ENCODE peak calls at places on chromosomes 1 and 21, in ten cellular contexts. One of them, this sample, is unnamed.

GRCh38 chr1:200292699-200293098 is 117.1 kb downstream of the ZNF281 start:
- DNase-seq in fibroblast of lung: no peak
- DNase-seq in heart right ventricle: no peak
- DNase-seq in stomach: no peak
- DNase-seq in HFFc6: no peak
- DNase-seq in uterus: no peak
- DNase-seq in lower leg skin: no peak
- DNase-seq in choroid plexus epithelial cell: no peak
- DNase-seq in neural crest cell: no peak
- DNase-seq in esophagus squamous epithelium: no peak
- DNase-seq in this sample: no peak

GRCh38 chr1:183673605-183674150 is 20.6 kb upstream of the APOBEC4 start:
- DNase-seq in fibroblast of lung: peak
- DNase-seq in HFFc6: no peak
- DNase-seq in lower leg skin: no peak
- DNase-seq in uterus: no peak
- DNase-seq in heart right ventricle: no peak
- DNase-seq in stomach: no peak
- DNase-seq in esophagus squamous epithelium: no peak
- DNase-seq in choroid plexus epithelial cell: no peak
- DNase-seq in neural crest cell: no peak
- DNase-seq in this sample: no peak

GRCh38 chr1:192861860-192862259 is 53.0 kb downstream of the RGS2 start:
- DNase-seq in lower leg skin: no peak
- DNase-seq in heart right ventricle: no peak
- DNase-seq in choroid plexus epithelial cell: no peak
- DNase-seq in neural crest cell: no peak
- DNase-seq in uterus: no peak
- DNase-seq in HFFc6: no peak
- DNase-seq in stomach: no peak
- DNase-seq in fibroblast of lung: no peak
- DNase-seq in esophagus squamous epithelium: no peak
- DNase-seq in this sample: no peak

GRCh38 chr1:159091547-159092397 is 15.2 kb upstream of the AIM2 start:
- DNase-seq in fibroblast of lung: peak
- DNase-seq in neural crest cell: no peak
- DNase-seq in lower leg skin: no peak
- DNase-seq in heart right ventricle: no peak
- DNase-seq in uterus: no peak
- DNase-seq in stomach: no peak
- DNase-seq in esophagus squamous epithelium: no peak
- DNase-seq in choroid plexus epithelial cell: peak
- DNase-seq in HFFc6: peak
- DNase-seq in this sample: no peak

GRCh38 chr1:166590161-166590560 is 249.1 kb upstream of the POGK start:
- DNase-seq in heart right ventricle: no peak
- DNase-seq in stomach: no peak
- DNase-seq in lower leg skin: no peak
- DNase-seq in choroid plexus epithelial cell: no peak
- DNase-seq in fibroblast of lung: no peak
- DNase-seq in esophagus squamous epithelium: no peak
- DNase-seq in HFFc6: no peak
- DNase-seq in neural crest cell: no peak
- DNase-seq in uterus: no peak
- DNase-seq in this sample: no peak

GRCh38 chr21:42696026-42696380 is 42.6 kb downstream of the PDE9A start:
- DNase-seq in esophagus squamous epithelium: no peak
- DNase-seq in neural crest cell: no peak
- DNase-seq in heart right ventricle: no peak
- DNase-seq in fibroblast of lung: no peak
- DNase-seq in stomach: no peak
- DNase-seq in HFFc6: no peak
- DNase-seq in choroid plexus epithelial cell: no peak
- DNase-seq in uterus: no peak
- DNase-seq in lower leg skin: no peak
- DNase-seq in this sample: no peak

GRCh38 chr1:167090289-167090942 is at the start of gene GPA33:
- DNase-seq in HFFc6: no peak
- DNase-seq in stomach: no peak
- DNase-seq in heart right ventricle: no peak
- DNase-seq in esophagus squamous epithelium: no peak
- DNase-seq in uterus: no peak
- DNase-seq in choroid plexus epithelial cell: no peak
- DNase-seq in neural crest cell: no peak
- DNase-seq in lower leg skin: no peak
- DNase-seq in fibroblast of lung: no peak
- DNase-seq in this sample: no peak

GRCh38 chr1:211606914-211607751 is 28.2 kb upstream of the SLC30A1 start:
- DNase-seq in esophagus squamous epithelium: peak
- DNase-seq in fibroblast of lung: no peak
- DNase-seq in neural crest cell: no peak
- DNase-seq in HFFc6: no peak
- DNase-seq in heart right ventricle: no peak
- DNase-seq in lower leg skin: no peak
- DNase-seq in choroid plexus epithelial cell: peak
- DNase-seq in stomach: no peak
- DNase-seq in uterus: no peak
- DNase-seq in this sample: no peak

GRCh38 chr1:84377480-84378095 is 20.7 kb upstream of the DNASE2B start:
- DNase-seq in stomach: no peak
- DNase-seq in neural crest cell: no peak
- DNase-seq in choroid plexus epithelial cell: peak
- DNase-seq in HFFc6: peak
- DNase-seq in lower leg skin: no peak
- DNase-seq in heart right ventricle: no peak
- DNase-seq in uterus: peak
- DNase-seq in esophagus squamous epithelium: no peak
- DNase-seq in fibroblast of lung: peak
- DNase-seq in this sample: no peak

GRCh38 chr1:173295995-173296394 is 88.9 kb upstream of the TNFSF4 start:
- DNase-seq in choroid plexus epithelial cell: peak
- DNase-seq in uterus: no peak
- DNase-seq in esophagus squamous epithelium: no peak
- DNase-seq in heart right ventricle: no peak
- DNase-seq in lower leg skin: no peak
- DNase-seq in neural crest cell: no peak
- DNase-seq in stomach: no peak
- DNase-seq in fibroblast of lung: peak
- DNase-seq in HFFc6: peak
- DNase-seq in this sample: no peak

GRCh38 chr1:53291574-53291973 is 36.3 kb downstream of the LRP8 start:
- DNase-seq in neural crest cell: no peak
- DNase-seq in stomach: no peak
- DNase-seq in fibroblast of lung: no peak
- DNase-seq in HFFc6: peak
- DNase-seq in choroid plexus epithelial cell: peak
- DNase-seq in uterus: no peak
- DNase-seq in esophagus squamous epithelium: no peak
- DNase-seq in heart right ventricle: no peak
- DNase-seq in lower leg skin: no peak
- DNase-seq in this sample: no peak
- TF ChIP-seq CTCF in neural crest cell: no peak
- TF ChIP-seq CTCF in stomach: no peak
- TF ChIP-seq CTCF in fibroblast of lung: no peak
- TF ChIP-seq CTCF in HFFc6: peak
- TF ChIP-seq CTCF in choroid plexus epithelial cell: peak
- TF ChIP-seq CTCF in uterus: no peak
- TF ChIP-seq CTCF in esophagus squamous epithelium: no peak
- TF ChIP-seq CTCF in heart right ventricle: no peak
- TF ChIP-seq CTCF in lower leg skin: no peak
- TF ChIP-seq CTCF in this sample: no peak

DNA sequence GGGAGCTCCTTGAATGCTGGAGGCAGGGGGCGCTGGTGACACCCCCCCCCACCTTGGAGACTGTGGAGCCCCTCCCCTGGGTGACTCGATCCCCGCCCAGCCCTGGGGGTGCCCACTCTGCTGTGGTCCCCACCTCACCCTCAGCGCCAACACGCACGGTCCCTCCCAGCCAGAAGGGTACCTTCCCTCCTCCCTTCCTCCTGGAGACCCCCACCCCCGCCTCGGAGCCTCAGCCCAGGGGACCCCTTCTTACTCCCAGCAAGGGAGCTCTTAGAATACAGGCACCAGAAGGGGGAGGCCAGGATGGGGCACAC is 5.6 kb downstream of the PLEKHG5 start:
- DNase-seq in esophagus squamous epithelium: no peak
- DNase-seq in lower leg skin: no peak
- DNase-seq in neural crest cell: no peak
- DNase-seq in fibroblast of lung: no peak
- DNase-seq in heart right ventricle: no peak
- DNase-seq in stomach: no peak
- DNase-seq in HFFc6: no peak
- DNase-seq in uterus: no peak
- DNase-seq in choroid plexus epithelial cell: no peak
- DNase-seq in this sample: no peak
- TF ChIP-seq CTCF in esophagus squamous epithelium: no peak
- TF ChIP-seq CTCF in lower leg skin: no peak
- TF ChIP-seq CTCF in neural crest cell: no peak
- TF ChIP-seq CTCF in fibroblast of lung: no peak
- TF ChIP-seq CTCF in heart right ventricle: no peak
- TF ChIP-seq CTCF in stomach: no peak
- TF ChIP-seq CTCF in HFFc6: no peak
- TF ChIP-seq CTCF in uterus: no peak
- TF ChIP-seq CTCF in choroid plexus epithelial cell: peak
- TF ChIP-seq CTCF in this sample: no peak

DNA sequence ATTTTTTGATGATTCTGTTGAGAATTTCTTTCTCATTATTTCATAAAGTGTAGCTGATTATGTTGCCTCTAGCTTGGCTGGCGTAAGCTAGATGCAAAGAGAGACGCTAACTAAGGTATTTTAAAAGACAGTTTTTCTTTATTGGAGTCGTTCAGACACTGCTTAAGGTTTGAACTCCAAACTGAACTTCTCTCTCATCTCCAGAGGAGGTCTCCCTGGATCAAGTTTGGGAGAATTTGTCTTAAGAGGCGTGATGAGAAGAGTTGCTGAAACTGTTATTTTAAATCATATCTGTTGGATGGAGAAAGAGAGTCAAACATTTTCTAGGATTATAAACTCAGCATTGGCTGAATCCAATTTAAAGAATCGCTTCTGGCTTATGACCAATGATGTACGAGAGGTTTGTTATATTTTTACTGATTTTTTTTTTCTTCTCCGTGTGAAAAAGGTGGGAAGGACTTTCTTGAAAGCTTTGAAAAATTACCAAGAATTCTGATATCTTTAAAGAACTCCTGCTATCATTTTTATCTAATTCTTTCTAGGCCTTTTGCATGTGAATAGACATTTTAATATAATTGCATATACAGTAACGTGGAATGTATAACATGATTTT is 34.0 kb downstream of the MAP3K7CL start:
- DNase-seq in esophagus squamous epithelium: no peak
- DNase-seq in choroid plexus epithelial cell: peak
- DNase-seq in lower leg skin: no peak
- DNase-seq in uterus: no peak
- DNase-seq in fibroblast of lung: peak
- DNase-seq in HFFc6: peak
- DNase-seq in neural crest cell: no peak
- DNase-seq in heart right ventricle: no peak
- DNase-seq in stomach: no peak
- DNase-seq in this sample: peak
- TF ChIP-seq CTCF in esophagus squamous epithelium: no peak
- TF ChIP-seq CTCF in choroid plexus epithelial cell: peak
- TF ChIP-seq CTCF in lower leg skin: no peak
- TF ChIP-seq CTCF in uterus: peak
- TF ChIP-seq CTCF in fibroblast of lung: peak
- TF ChIP-seq CTCF in HFFc6: peak
- TF ChIP-seq CTCF in neural crest cell: peak
- TF ChIP-seq CTCF in heart right ventricle: peak
- TF ChIP-seq CTCF in stomach: no peak
- TF ChIP-seq CTCF in this sample: peak

GRCh38 chr1:31798086-31798432 is 17.8 kb downstream of the SPOCD1 start:
- DNase-seq in heart right ventricle: no peak
- DNase-seq in lower leg skin: peak
- DNase-seq in uterus: no peak
- DNase-seq in fibroblast of lung: no peak
- DNase-seq in HFFc6: no peak
- DNase-seq in esophagus squamous epithelium: no peak
- DNase-seq in choroid plexus epithelial cell: no peak
- DNase-seq in neural crest cell: no peak
- DNase-seq in stomach: no peak
- DNase-seq in this sample: no peak

GRCh38 chr1:31797216-31797615 is 18.6 kb downstream of the SPOCD1 start:
- DNase-seq in heart right ventricle: no peak
- DNase-seq in stomach: no peak
- DNase-seq in HFFc6: no peak
- DNase-seq in fibroblast of lung: no peak
- DNase-seq in uterus: no peak
- DNase-seq in choroid plexus epithelial cell: no peak
- DNase-seq in lower leg skin: peak
- DNase-seq in neural crest cell: no peak
- DNase-seq in esophagus squamous epithelium: no peak
- DNase-seq in this sample: no peak

GRCh38 chr1:31796707-31797106 is 19.1 kb downstream of the SPOCD1 start:
- DNase-seq in uterus: no peak
- DNase-seq in choroid plexus epithelial cell: no peak
- DNase-seq in HFFc6: no peak
- DNase-seq in stomach: no peak
- DNase-seq in esophagus squamous epithelium: no peak
- DNase-seq in fibroblast of lung: peak
- DNase-seq in heart right ventricle: no peak
- DNase-seq in neural crest cell: no peak
- DNase-seq in lower leg skin: peak
- DNase-seq in this sample: no peak

GRCh38 chr1:31795096-31795675 is 20.6 kb downstream of the SPOCD1 start:
- DNase-seq in HFFc6: no peak
- DNase-seq in stomach: no peak
- DNase-seq in lower leg skin: peak
- DNase-seq in neural crest cell: no peak
- DNase-seq in esophagus squamous epithelium: no peak
- DNase-seq in choroid plexus epithelial cell: no peak
- DNase-seq in fibroblast of lung: no peak
- DNase-seq in uterus: no peak
- DNase-seq in heart right ventricle: no peak
- DNase-seq in this sample: no peak

DNA sequence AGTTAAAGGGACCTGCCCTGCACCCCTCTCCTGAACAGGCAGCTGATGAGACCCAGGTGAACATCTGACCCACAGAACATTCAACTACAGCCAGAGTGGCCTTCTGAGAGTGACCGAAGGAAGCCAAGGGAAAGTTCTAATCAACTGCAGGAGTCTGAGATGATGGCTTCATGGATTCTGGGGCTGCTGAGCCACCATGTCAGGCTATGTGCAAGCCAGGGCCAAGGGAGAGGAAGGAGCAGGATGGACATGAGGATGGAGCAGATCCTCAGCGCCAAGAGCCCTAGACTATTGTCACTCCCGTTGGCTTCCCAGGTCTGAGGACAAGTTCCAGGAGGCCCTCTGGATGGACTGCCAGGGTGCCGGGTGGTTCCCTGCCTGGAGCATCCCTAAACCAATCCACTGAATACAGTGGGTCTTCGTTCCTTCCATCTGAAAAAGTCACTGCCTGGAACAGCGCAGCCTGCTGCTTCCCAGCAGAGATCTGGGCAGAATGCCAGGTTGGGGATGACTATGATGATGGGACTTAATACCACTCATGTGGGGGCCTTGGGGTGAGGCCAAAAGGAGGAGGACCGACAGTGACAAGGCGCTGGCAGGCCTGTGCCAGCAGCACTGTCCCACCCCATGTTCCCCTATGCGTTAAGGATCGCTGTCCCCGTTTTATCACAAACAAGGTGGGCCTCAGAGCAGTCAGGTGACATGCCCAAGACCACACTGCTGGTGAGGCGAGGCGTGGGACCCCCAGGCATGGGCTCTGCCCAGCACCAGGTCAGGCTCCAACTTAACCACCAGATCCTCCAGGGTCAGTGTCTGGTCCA is 19.8 kb downstream of the SPOCD1 start:
- DNase-seq in choroid plexus epithelial cell: peak
- DNase-seq in heart right ventricle: no peak
- DNase-seq in HFFc6: peak
- DNase-seq in neural crest cell: no peak
- DNase-seq in esophagus squamous epithelium: no peak
- DNase-seq in fibroblast of lung: peak
- DNase-seq in uterus: no peak
- DNase-seq in stomach: peak
- DNase-seq in lower leg skin: peak
- DNase-seq in this sample: no peak
- TF ChIP-seq CTCF in choroid plexus epithelial cell: peak
- TF ChIP-seq CTCF in heart right ventricle: no peak
- TF ChIP-seq CTCF in HFFc6: no peak
- TF ChIP-seq CTCF in neural crest cell: no peak
- TF ChIP-seq CTCF in esophagus squamous epithelium: no peak
- TF ChIP-seq CTCF in fibroblast of lung: no peak
- TF ChIP-seq CTCF in uterus: no peak
- TF ChIP-seq CTCF in stomach: no peak
- TF ChIP-seq CTCF in lower leg skin: no peak
- TF ChIP-seq CTCF in this sample: no peak

This sample was measured in HepG2.